ENCODE peak calls at places on chromosomes 7 and 10, in nine cellular contexts. A is A549, F is neural progenitor cell, W is GM23338, B is astrocyte of the cerebellum, R is tibial artery, K is AG04449, M is ovary, P is OCI-LY7. N is an unnamed sample.

GRCh38 chr10:103478671-103479070 is 369 bp downstream of the CALHM3 start:
- DNase-seq in A (no peak), F (no peak), W (no peak), B (no peak), R (no peak), K (no peak), M (no peak), P (no peak), N (no peak)

GRCh38 chr10:43038783-43039628 is 37.9 kb upstream of the RET start:
- DNase-seq in A (no peak), F (no peak), W (no peak), B (no peak), R (peak), K (no peak), M (peak), P (no peak), N (no peak)

GRCh38 chr10:79112898-79113431 is 44.2 kb downstream of the ZMIZ1 start:
- DNase-seq in A (peak), F (no peak), W (no peak), B (no peak), R (peak), K (peak), M (peak), P (no peak), N (peak)

GRCh38 chr7:7446616-7447015 is 89.1 kb downstream of the COL28A1 start:
- DNase-seq in A (no peak), F (no peak), W (no peak), B (no peak), R (no peak), K (no peak), M (no peak), P (no peak), N (no peak)

GRCh38 chr10:96230527-96230926 is 40.8 kb downstream of the BLNK start:
- DNase-seq in A (no peak), F (no peak), W (no peak), B (no peak), R (no peak), K (no peak), M (no peak), P (no peak), N (no peak)

GRCh38 chr7:46007990-46008643 is 87.0 kb upstream of the IGFBP3 start:
- DNase-seq in A (no peak), F (no peak), W (no peak), B (no peak), R (no peak), K (no peak), M (no peak), P (no peak), N (no peak)

GRCh38 chr10:24363070-24363469 is 154.1 kb downstream of the KIAA1217 start:
- DNase-seq in A (no peak), F (no peak), W (no peak), B (no peak), R (no peak), K (no peak), M (no peak), P (no peak), N (peak)

GRCh38 chr7:7157177-7157886 is 25.0 kb upstream of the C1GALT1 start:
- DNase-seq in A (no peak), F (no peak), W (no peak), B (peak), R (no peak), K (peak), M (no peak), P (no peak), N (peak)

GRCh38 chr7:44998153-44998871 is 1.7 kb upstream of the CCM2 start:
- DNase-seq in A (no peak), F (no peak), W (no peak), B (no peak), R (no peak), K (no peak), M (peak), P (no peak), N (no peak)
- H3K4me3 ChIP-seq in A (peak), F (peak), W (peak), B (no peak), R (peak), K (no peak), M (no peak), P (peak), N (no peak)

DNA sequence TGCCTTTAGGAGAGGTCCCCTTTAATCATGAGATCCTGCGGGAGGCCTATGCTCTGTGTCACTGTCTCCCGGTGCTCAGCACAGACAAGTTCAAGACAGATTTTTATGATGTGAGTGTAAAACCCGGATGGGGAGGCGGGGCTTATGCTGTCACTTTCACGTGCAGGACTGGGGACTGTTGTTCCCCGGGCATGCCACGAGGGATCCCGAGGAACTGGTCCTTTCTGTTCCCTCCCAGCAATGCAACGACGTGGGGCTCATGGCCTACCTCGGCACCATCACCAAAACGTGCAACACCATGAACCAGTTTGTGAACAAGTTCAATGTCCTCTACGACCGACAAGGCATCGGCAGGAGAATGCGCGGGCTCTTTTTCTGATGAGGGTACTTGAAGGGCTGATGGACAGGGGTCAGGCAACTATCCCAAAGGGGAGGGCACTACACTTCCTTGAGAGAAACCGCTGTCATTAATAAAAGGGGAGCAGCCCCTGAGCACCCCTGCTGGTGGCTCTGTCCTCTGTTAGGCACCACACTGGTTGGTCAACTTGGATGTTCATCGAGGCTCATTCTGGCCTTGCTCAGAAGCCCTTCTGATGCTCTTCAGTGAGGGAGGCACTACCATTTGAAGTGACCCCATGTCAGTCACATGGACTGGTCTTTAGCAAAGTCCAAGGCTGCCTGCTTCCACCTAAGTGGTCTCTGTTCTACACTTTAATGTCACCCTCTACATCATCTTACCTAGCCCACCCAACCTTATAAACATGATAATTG is 2.8 kb downstream of the COPS6 start:
- DNase-seq in A (no peak), F (peak), W (peak), B (no peak), R (no peak), K (no peak), M (no peak), P (peak), N (no peak)
- TF ChIP-seq CTCF in A (no peak), F (no peak), W (peak), B (peak), R (no peak), K (no peak), M (no peak), P (peak), N (no peak)

GRCh38 chr10:5609952-5610616 is 56.3 kb downstream of the ASB13 start:
- DNase-seq in A (peak), F (no peak), W (no peak), B (no peak), R (no peak), K (no peak), M (no peak), P (no peak), N (no peak)
- H3K4me3 ChIP-seq in A (peak), F (no peak), W (no peak), B (no peak), R (no peak), K (no peak), M (no peak), P (no peak), N (no peak)

GRCh38 chr7:115676080-115676479 is 354.5 kb downstream of the TFEC start:
- DNase-seq in A (no peak), F (peak), W (peak), B (no peak), R (no peak), K (no peak), M (peak), P (no peak), N (peak)
- TF ChIP-seq CTCF in A (peak), F (peak), W (peak), B (peak), R (no peak), K (peak), M (no peak), P (no peak), N (peak)

N was measured in fibroblast of pulmonary artery.